ENCODE peak calls at places on chromosome 17, in eight cellular contexts. P, A, B, Y, H, F, V and S are unnamed samples. For H3K4me1, the result is how much of the 10 kb centered on the place peaks cover.

GRCh38 chr17:5582177-5582885 is 2.0 kb downstream of the NLRP1 start:
- DNase-seq in P (no peak), A (no peak), B (no peak), Y (no peak), H (no peak), F (no peak), V (no peak), S (no peak)

GRCh38 chr17:14737984-14738651 is 437.2 kb downstream of the HS3ST3B1 start:
- DNase-seq in P (no peak), A (no peak), B (peak), Y (no peak), H (peak), F (peak), V (peak), S (peak)

GRCh38 chr17:11618861-11619566 is 20.7 kb downstream of the DNAH9 start:
- DNase-seq in P (peak), A (no peak), B (no peak), Y (peak), H (no peak), F (peak), V (peak), S (no peak)

GRCh38 chr17:49571764-49572163 is 3.9 kb upstream of the NXPH3 start:
- DNase-seq in P (no peak), A (no peak), B (no peak), Y (no peak), H (no peak), F (no peak), V (no peak), S (no peak)

GRCh38 chr17:61250335-61250890 is 149.2 kb upstream of the TBX2 start:
- DNase-seq in P (no peak), A (no peak), B (no peak), Y (no peak), H (peak), F (no peak), V (no peak), S (no peak)

GRCh38 chr17:50863221-50863843 is 2.8 kb downstream of the TOB1 start:
- DNase-seq in P (no peak), A (peak), B (peak), Y (peak), H (peak), F (no peak), V (peak), S (no peak)

GRCh38 chr17:33667052-33667509 is 374.0 kb upstream of the ASIC2 start:
- DNase-seq in P (no peak), A (no peak), B (no peak), Y (no peak), H (no peak), F (no peak), V (no peak), S (no peak)

GRCh38 chr17:6496116-6496481 is 51.8 kb downstream of the PIMREG start:
- DNase-seq in P (no peak), A (no peak), B (peak), Y (no peak), H (peak), F (no peak), V (no peak), S (peak)

GRCh38 chr17:2462481-2462880 is 49.2 kb downstream of the METTL16 start:
- DNase-seq in P (no peak), A (no peak), B (no peak), Y (no peak), H (no peak), F (no peak), V (no peak), S (no peak)

GRCh38 chr17:41741709-41742108 is 7.3 kb upstream of the HAP1 start:
- DNase-seq in P (no peak), A (no peak), B (no peak), Y (no peak), H (no peak), F (no peak), V (no peak), S (no peak)

DNA sequence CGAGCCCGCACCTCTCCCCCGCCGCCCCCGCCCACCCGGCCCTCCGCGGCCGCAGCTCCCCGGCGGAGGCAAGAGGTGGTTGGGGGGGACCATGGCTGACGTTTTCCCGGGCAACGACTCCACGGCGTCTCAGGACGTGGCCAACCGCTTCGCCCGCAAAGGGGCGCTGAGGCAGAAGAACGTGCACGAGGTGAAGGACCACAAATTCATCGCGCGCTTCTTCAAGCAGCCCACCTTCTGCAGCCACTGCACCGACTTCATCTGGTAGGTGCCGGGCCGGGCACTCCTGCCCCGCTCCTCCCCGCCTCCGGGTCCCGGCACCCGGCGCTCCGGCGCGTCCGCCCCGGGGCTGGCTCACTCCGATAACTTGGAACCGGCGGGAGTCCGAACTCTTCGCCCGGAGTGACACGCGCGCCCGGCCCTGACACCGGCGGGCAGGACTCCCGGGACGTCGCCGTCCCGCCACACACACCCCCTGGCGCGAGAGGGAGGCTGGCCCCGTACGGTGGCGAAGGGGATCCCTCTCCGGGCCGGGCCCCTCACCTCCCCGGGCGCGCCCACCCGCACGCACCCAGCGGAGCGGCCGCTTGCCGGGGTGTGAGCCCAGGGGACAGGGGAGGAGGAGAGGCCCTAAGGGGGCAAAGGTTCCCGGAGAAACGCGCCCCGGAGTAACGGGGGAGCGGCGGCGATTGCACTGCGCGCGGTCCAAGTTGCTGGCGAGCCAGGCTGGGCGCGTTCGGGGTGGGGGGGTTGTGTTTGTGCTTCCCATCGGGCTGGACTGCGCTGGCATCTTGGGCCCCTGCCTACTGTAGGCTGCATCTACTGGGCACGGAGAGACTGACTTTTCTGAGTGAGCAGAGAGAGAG is 581 bp downstream of the PRKCA start:
- DNase-seq in P (peak), A (peak), B (peak), Y (peak), H (peak), F (peak), V (peak), S (peak)
- TF ChIP-seq CTCF in P (no peak), A (no peak), B (no peak), Y (no peak), H (no peak), F (no peak), V (no peak), S (no peak)

DNA sequence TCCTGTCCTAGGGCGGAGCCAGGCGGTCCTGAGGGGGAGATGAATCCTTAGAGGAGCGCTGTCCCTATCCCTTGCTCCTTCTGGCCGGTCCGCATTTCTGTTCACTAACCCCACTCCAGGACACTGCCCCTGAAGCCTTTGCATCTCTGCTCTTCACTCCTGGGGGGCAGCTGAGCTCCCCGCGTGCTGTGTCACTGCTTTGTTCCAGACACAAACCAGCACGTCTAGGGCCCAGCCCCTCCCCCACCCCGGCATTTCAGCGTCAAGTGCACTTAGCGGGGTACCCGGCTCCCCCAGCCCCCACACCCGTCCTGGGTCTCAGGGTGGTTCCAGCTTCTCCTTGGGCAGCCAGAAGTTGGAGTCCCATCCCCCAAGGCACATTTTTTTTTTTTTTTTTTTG is 8.9 kb downstream of the CORO6 start:
- DNase-seq in P (no peak), A (no peak), B (no peak), Y (no peak), H (no peak), F (no peak), V (no peak), S (no peak)
- H3K4me1 ChIP-seq in P (under half), A (under half), B (under half), Y (under half), H (under half), F (half or more), V (half or more), S (half or more)

GRCh38 chr17:58595194-58595792 is 80.9 kb upstream of the MTMR4 start:
- DNase-seq in P (no peak), A (no peak), B (no peak), Y (no peak), H (no peak), F (no peak), V (no peak), S (no peak)

GRCh38 chr17:58590377-58590776 is 75.9 kb upstream of the MTMR4 start:
- DNase-seq in P (no peak), A (no peak), B (no peak), Y (no peak), H (no peak), F (no peak), V (no peak), S (no peak)

GRCh38 chr17:58593121-58593520 is 78.7 kb upstream of the MTMR4 start:
- DNase-seq in P (no peak), A (no peak), B (no peak), Y (no peak), H (no peak), F (no peak), V (no peak), S (no peak)

GRCh38 chr17:58587713-58588117 is 73.3 kb upstream of the MTMR4 start:
- DNase-seq in P (peak), A (peak), B (peak), Y (peak), H (peak), F (no peak), V (peak), S (peak)

DNA sequence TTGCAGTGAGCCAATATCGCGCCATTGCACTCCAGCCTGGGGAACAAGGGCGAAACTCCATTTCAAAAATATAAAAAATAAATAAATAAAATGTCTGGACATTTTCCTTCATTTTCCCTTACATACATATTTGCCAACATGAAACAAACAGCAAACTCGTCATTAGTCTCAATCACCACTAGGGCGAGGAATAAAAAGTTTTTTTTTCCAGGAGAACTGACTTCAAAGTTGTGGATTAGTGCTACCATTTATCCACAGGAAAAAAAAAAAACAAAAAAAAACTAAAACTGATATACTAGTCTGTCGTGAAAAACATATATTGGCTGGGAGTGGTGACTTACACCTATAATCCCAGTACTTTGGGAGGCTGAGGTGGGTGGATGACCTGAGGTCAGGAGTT is 77.0 kb upstream of the MTMR4 start:
- DNase-seq in P (no peak), A (no peak), B (no peak), Y (no peak), H (no peak), F (no peak), V (no peak), S (no peak)
- TF ChIP-seq CTCF in P (no peak), A (peak), B (peak), Y (no peak), H (no peak), F (no peak), V (no peak), S (no peak)

GRCh38 chr17:68293490-68294195 is 2.3 kb downstream of the ARSG start:
- DNase-seq in P (no peak), A (no peak), B (no peak), Y (no peak), H (no peak), F (no peak), V (no peak), S (no peak)
- H3K4me1 ChIP-seq in P (under half), A (under half), B (under half), Y (under half), H (under half), F (under half), V (half or more), S (under half)

GRCh38 chr17:75505152-75505409 is 10.3 kb downstream of the CASKIN2 start:
- DNase-seq in P (no peak), A (no peak), B (no peak), Y (no peak), H (no peak), F (no peak), V (no peak), S (no peak)

GRCh38 chr17:75505640-75506039 is 9.7 kb downstream of the CASKIN2 start:
- DNase-seq in P (no peak), A (no peak), B (no peak), Y (no peak), H (no peak), F (no peak), V (no peak), S (no peak)

GRCh38 chr17:75503976-75504346 is 11.4 kb downstream of the CASKIN2 start:
- DNase-seq in P (no peak), A (no peak), B (no peak), Y (no peak), H (no peak), F (no peak), V (no peak), S (no peak)

GRCh38 chr17:75503337-75503950 is 11.9 kb downstream of the CASKIN2 start:
- DNase-seq in P (no peak), A (no peak), B (no peak), Y (no peak), H (no peak), F (no peak), V (no peak), S (peak)

DNA sequence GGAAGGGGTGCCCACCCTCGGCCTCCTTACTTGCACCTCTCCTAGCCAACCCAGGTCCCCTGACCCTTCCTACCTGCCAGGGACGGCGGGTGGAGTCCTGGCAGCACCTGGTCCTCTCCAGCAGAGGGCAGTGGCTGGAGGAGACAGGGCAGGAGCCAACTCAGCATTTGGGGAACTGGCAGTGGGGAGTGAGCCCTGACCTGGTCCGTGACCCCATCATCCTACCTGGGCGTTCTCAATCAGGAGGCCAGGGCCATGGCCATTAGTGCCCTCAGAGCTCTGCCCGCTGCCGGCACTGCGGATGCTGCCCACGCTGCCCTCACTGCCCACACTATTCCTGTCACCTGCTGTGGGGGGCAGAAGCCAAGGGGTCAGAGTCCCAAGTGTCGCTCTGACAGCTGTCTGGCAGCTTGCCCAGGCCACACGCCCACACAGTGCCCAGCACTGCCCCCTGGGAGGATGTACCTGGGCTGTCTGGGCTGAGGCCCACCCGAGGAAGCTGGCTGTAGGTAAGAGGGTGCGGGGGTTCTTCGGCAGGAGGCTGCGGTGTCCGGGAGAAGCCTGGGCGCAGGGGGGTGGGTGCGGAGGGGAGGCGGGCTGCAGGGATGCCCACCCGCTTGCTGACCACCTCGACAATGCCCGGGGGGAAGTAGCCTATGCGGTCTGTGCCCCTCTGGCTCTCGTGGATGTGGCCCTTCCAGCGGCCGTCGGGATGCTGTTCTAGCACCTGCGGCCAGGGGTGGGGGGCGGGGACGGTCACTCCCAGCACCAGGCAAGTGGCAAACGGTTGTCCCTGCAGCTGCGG is 10.8 kb downstream of the CASKIN2 start:
- DNase-seq in P (no peak), A (peak), B (peak), Y (peak), H (no peak), F (no peak), V (peak), S (peak)
- TF ChIP-seq CTCF in P (no peak), A (peak), B (peak), Y (peak), H (peak), F (peak), V (peak), S (peak)

DNA sequence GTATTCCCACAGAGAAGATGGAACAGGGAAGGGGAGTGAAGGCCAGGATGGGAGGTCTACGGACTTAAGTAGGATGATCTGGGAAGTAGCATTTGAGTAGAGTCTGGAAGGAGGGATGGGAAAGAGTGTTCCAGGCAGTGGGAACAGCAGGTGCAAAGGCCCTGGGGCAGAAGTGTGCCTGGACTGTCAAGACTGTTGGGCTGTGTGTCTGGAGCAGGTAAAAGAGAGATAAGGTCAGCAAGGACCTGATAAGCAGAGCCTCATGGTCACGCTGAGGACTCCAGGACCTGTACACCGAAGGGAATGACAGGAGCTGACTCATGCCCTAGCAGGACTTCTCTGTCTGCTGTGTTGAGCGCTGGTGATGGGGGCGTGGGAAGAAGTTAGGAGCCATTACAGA is 723 bp upstream of the CARD14 start:
- DNase-seq in P (no peak), A (no peak), B (no peak), Y (no peak), H (no peak), F (no peak), V (no peak), S (no peak)
- H3K4me1 ChIP-seq in P (under half), A (under half), B (under half), Y (under half), H (under half), F (under half), V (under half), S (under half)

GRCh38 chr17:20077978-20078674 is 69.0 kb downstream of the SPECC1 start:
- DNase-seq in P (no peak), A (no peak), B (no peak), Y (no peak), H (no peak), F (no peak), V (no peak), S (no peak)
- TF ChIP-seq CTCF in P (no peak), A (no peak), B (no peak), Y (no peak), H (no peak), F (no peak), V (no peak), S (no peak)